ENCODE peak calls at places on chromosome 12, in eight cellular contexts. P, I, J, M, T, E, Y and L are unnamed samples. For H3K4me1, the result is how much of the 10 kb centered on the place peaks cover.

GRCh38 chr12:21773263-21773741 is 1.2 kb downstream of the KCNJ8 start:
- DNase-seq in P (peak), I (no peak), J (peak), M (no peak), T (peak), E (peak), Y (peak), L (peak)

GRCh38 chr12:7989827-7990491 is 42.6 kb upstream of the FOXJ2 start:
- DNase-seq in P (peak), I (no peak), J (peak), M (peak), T (no peak), E (peak), Y (no peak), L (peak)

GRCh38 chr12:108297895-108298760 is 41.0 kb downstream of the CMKLR1 start:
- DNase-seq in P (no peak), I (no peak), J (no peak), M (no peak), T (no peak), E (no peak), Y (no peak), L (no peak)

GRCh38 chr12:26058818-26059217 is 66.0 kb downstream of the BHLHE41 start:
- DNase-seq in P (no peak), I (no peak), J (no peak), M (no peak), T (no peak), E (no peak), Y (no peak), L (no peak)

GRCh38 chr12:62736596-62736995 is 198.4 kb downstream of the PPM1H start:
- DNase-seq in P (no peak), I (no peak), J (no peak), M (no peak), T (peak), E (no peak), Y (no peak), L (no peak)

GRCh38 chr12:13100882-13101769 is 2.3 kb downstream of the GSG1 start:
- DNase-seq in P (peak), I (peak), J (peak), M (peak), T (peak), E (peak), Y (peak), L (peak)

GRCh38 chr12:89140141-89140540 is 212.2 kb downstream of the DUSP6 start:
- DNase-seq in P (no peak), I (no peak), J (no peak), M (no peak), T (no peak), E (no peak), Y (no peak), L (no peak)

GRCh38 chr12:8057839-8058238 is 8.3 kb downstream of the C3AR1 start:
- DNase-seq in P (no peak), I (no peak), J (no peak), M (no peak), T (no peak), E (no peak), Y (peak), L (no peak)

GRCh38 chr12:125092872-125093680 is 27.8 kb downstream of the AACS start:
- DNase-seq in P (no peak), I (no peak), J (no peak), M (peak), T (peak), E (peak), Y (peak), L (no peak)

GRCh38 chr12:53791735-53792326 is 40.1 kb upstream of the CISTR start:
- DNase-seq in P (no peak), I (no peak), J (no peak), M (peak), T (peak), E (no peak), Y (peak), L (peak)

GRCh38 chr12:108850854-108851573 is 6.4 kb downstream of the SSH1 start:
- DNase-seq in P (peak), I (no peak), J (peak), M (no peak), T (peak), E (no peak), Y (peak), L (no peak)

GRCh38 chr12:13592063-13592942 is 389.1 kb downstream of the GRIN2B start:
- DNase-seq in P (no peak), I (no peak), J (no peak), M (no peak), T (no peak), E (no peak), Y (no peak), L (no peak)

GRCh38 chr12:46470039-46470627 is 97.6 kb upstream of the SLC38A2 start:
- DNase-seq in P (no peak), I (no peak), J (no peak), M (no peak), T (no peak), E (no peak), Y (no peak), L (no peak)

GRCh38 chr12:91877461-91878230 is 268.0 kb downstream of the BTG1 start:
- DNase-seq in P (no peak), I (no peak), J (no peak), M (no peak), T (no peak), E (no peak), Y (no peak), L (no peak)

GRCh38 chr12:12099102-12099501 is 28.4 kb downstream of the BCL2L14 start:
- DNase-seq in P (no peak), I (no peak), J (no peak), M (no peak), T (no peak), E (no peak), Y (no peak), L (no peak)

GRCh38 chr12:78403681-78404080 is 460.9 kb upstream of the SYT1 start:
- DNase-seq in P (no peak), I (no peak), J (no peak), M (no peak), T (no peak), E (no peak), Y (peak), L (no peak)

GRCh38 chr12:27428466-27428865 is 18.1 kb upstream of the SMCO2 start:
- DNase-seq in P (no peak), I (no peak), J (no peak), M (no peak), T (no peak), E (no peak), Y (peak), L (no peak)

GRCh38 chr12:32947203-32947795 is 50.7 kb upstream of the PKP2 start:
- DNase-seq in P (no peak), I (no peak), J (no peak), M (no peak), T (peak), E (no peak), Y (no peak), L (no peak)

GRCh38 chr12:25806271-25806670 is 152.2 kb upstream of the RASSF8 start:
- DNase-seq in P (no peak), I (no peak), J (no peak), M (no peak), T (no peak), E (no peak), Y (peak), L (no peak)

GRCh38 chr12:131226345-131227265 is 272.9 kb downstream of the ADGRD1 start:
- DNase-seq in P (no peak), I (no peak), J (no peak), M (no peak), T (no peak), E (no peak), Y (no peak), L (no peak)

DNA sequence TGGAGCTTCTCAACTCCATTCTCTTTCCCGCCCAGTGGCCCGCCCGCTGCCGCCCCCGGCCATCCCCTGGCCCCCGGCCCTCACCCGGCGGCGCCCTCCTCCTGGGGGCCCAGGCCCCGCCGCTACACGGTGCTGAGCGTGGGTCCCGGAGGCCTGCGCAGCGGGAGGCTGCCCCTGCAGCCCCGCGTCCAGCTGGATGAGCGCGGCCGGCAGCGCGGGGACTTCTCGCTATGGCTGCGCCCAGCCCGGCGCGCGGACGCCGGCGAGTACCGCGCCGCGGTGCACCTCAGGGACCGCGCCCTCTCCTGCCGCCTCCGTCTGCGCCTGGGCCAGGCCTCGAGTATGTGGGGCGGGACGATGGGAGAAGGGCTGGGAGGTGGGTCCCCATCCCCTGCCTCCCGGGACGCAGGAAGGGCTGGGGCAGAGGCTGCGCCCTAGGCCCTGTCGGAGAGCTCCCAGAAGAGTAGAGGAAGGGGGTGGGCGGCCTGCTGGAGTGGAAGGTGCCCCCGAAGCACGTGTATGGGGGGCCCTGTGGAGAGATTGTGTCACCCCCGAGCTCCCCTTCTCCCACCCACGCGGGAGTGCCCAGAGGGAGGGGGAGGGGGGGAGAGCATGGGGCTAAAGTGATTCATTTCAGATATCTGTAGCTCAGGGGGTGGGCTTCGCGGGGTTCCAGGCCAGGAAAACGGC is 1.5 kb downstream of the LAG3 start:
- DNase-seq in P (no peak), I (no peak), J (no peak), M (no peak), T (no peak), E (no peak), Y (no peak), L (no peak)
- H3K4me3 ChIP-seq in P (peak), I (peak), J (peak), M (peak), T (no peak), E (peak), Y (no peak), L (peak)

DNA sequence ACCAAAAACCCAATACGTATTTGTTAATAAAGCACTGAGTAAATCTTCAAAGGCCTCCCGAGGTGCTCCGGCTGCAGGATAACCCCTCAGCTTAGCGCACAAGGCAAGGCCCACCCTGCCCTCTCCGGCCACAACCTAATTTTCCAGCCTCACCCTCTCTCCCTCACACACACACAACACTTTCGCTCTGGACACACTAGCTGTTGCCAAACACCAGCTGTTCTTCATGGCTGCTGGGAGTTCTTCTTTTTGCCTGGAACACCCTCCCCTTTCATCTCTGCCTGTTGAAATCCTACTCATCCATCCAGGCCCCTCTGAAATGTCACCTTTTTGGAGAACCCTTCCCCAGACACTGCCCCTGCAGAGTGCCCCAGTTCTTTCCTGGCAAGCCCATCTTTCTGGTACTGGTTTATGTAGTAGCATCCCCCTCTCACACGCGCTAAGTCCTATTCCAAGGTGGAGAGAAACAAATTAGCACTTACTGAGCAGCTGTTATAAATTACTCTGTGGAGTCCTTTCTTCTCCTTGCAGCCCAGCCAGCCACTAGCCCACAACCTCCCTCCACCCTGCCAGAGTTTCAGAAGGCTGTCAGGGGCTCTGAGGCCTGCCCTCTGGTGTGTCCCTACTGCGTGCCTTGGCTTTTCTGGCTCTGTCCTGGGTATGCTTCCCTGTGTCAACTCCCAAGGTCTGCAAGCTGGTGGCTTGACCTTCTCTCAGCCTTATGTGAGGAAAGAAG is 808 bp upstream of the CRACR2A start:
- DNase-seq in P (no peak), I (no peak), J (peak), M (no peak), T (no peak), E (no peak), Y (peak), L (peak)
- H3K4me1 ChIP-seq in P (under half), I (under half), J (under half), M (under half), T (under half), E (under half), Y (under half), L (under half)

GRCh38 chr12:1318327-1319031 is 275.9 kb downstream of the FBXL14 start:
- DNase-seq in P (no peak), I (no peak), J (no peak), M (peak), T (no peak), E (no peak), Y (peak), L (peak)
- H3K4me3 ChIP-seq in P (no peak), I (no peak), J (no peak), M (no peak), T (no peak), E (no peak), Y (peak), L (no peak)

GRCh38 chr12:57756406-57757341 is 1.8 kb downstream of the MARCHF9 start:
- DNase-seq in P (peak), I (no peak), J (no peak), M (peak), T (peak), E (peak), Y (no peak), L (peak)

GRCh38 chr12:57755194-57755453 is 221 bp downstream of the MARCHF9 start:
- DNase-seq in P (no peak), I (no peak), J (no peak), M (no peak), T (no peak), E (no peak), Y (no peak), L (no peak)

GRCh38 chr12:57754411-57755193 is at the start of gene MARCHF9:
- DNase-seq in P (peak), I (no peak), J (peak), M (peak), T (peak), E (peak), Y (no peak), L (peak)

GRCh38 chr12:57753938-57754337 is 965 bp upstream of the MARCHF9 start:
- DNase-seq in P (no peak), I (no peak), J (no peak), M (no peak), T (no peak), E (no peak), Y (no peak), L (no peak)

GRCh38 chr12:57755454-57756372 is 810 bp downstream of the MARCHF9 start:
- DNase-seq in P (peak), I (no peak), J (no peak), M (peak), T (no peak), E (peak), Y (peak), L (no peak)
- H3K4me1 ChIP-seq in P (under half), I (under half), J (under half), M (under half), T (under half), E (under half), Y (under half), L (under half)

GRCh38 chr12:75511116-75512048 is at the start of gene KRR1:
- DNase-seq in P (peak), I (peak), J (peak), M (peak), T (peak), E (peak), Y (peak), L (peak)

GRCh38 chr12:75508159-75508558 is 3.2 kb downstream of the KRR1 start:
- DNase-seq in P (no peak), I (no peak), J (no peak), M (no peak), T (no peak), E (no peak), Y (no peak), L (no peak)

GRCh38 chr12:75503866-75504265 is 7.5 kb downstream of the KRR1 start:
- DNase-seq in P (no peak), I (no peak), J (no peak), M (no peak), T (no peak), E (no peak), Y (no peak), L (no peak)

GRCh38 chr12:75505706-75506312 is 5.6 kb downstream of the KRR1 start:
- DNase-seq in P (no peak), I (no peak), J (no peak), M (no peak), T (peak), E (no peak), Y (peak), L (no peak)

DNA sequence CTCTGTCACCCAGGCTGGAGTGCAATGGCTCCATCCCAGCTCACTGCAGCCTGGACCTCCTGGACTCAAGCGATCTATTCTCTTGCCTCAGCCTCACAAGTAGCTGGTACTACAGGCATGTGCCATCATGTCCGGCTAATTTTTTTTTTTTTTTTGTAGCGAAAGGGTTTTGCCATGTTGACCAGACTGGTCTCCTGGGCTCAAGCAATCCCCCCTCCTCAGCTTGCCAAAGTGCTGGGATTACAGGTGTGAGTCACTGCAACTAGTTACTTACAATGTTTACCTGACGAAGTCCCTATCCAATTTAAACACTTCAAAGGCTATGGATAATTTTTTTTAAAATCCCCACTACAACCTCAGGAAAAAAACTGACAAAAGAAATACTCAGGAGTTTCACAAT is 1.8 kb downstream of the KRR1 start:
- DNase-seq in P (no peak), I (no peak), J (no peak), M (no peak), T (no peak), E (no peak), Y (no peak), L (no peak)
- H3K4me3 ChIP-seq in P (no peak), I (no peak), J (no peak), M (no peak), T (no peak), E (no peak), Y (peak), L (no peak)

GRCh38 chr12:109880938-109881337 is 597 bp upstream of the GLTP start:
- DNase-seq in P (no peak), I (no peak), J (no peak), M (no peak), T (no peak), E (no peak), Y (no peak), L (no peak)
- H3K4me1 ChIP-seq in P (under half), I (under half), J (under half), M (under half), T (under half), E (under half), Y (under half), L (under half)

GRCh38 chr12:105357162-105357691 is 26.7 kb downstream of the C12orf75 start:
- DNase-seq in P (no peak), I (no peak), J (no peak), M (no peak), T (peak), E (no peak), Y (peak), L (no peak)
- H3K4me3 ChIP-seq in P (no peak), I (no peak), J (no peak), M (no peak), T (peak), E (no peak), Y (no peak), L (no peak)

GRCh38 chr12:64229240-64229639 is 7.1 kb upstream of the KICS2 start:
- DNase-seq in P (no peak), I (no peak), J (no peak), M (no peak), T (no peak), E (no peak), Y (no peak), L (no peak)

GRCh38 chr12:64237382-64237781 is 15.3 kb upstream of the KICS2 start:
- DNase-seq in P (no peak), I (no peak), J (no peak), M (no peak), T (no peak), E (no peak), Y (no peak), L (no peak)

GRCh38 chr12:64229796-64230195 is 7.7 kb upstream of the KICS2 start:
- DNase-seq in P (no peak), I (no peak), J (no peak), M (no peak), T (no peak), E (no peak), Y (no peak), L (no peak)

GRCh38 chr12:64236549-64236948 is 14.5 kb upstream of the KICS2 start:
- DNase-seq in P (no peak), I (no peak), J (no peak), M (no peak), T (peak), E (no peak), Y (peak), L (no peak)

DNA sequence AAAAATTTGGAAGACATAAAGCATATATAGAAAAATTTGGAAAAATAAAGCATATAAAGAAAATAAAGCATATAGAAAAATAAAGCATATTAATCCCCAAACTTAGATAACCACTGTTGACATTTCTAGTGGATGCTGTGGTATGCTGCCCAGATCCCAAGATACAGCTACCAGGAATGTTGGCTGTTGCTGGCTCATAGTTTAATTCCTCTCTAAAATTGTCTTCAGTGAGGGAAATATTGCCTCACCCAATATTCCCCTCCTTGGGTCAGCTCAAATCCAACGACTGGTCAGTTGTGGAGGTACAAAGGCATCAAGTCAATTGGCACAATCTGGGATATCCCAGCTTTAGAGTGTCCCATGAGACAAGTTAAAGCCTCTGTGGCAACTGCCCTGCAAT is 10.1 kb upstream of the KICS2 start:
- DNase-seq in P (no peak), I (no peak), J (no peak), M (no peak), T (no peak), E (no peak), Y (no peak), L (no peak)
- H3K4me1 ChIP-seq in P (under half), I (under half), J (under half), M (under half), T (under half), E (under half), Y (under half), L (under half)

GRCh38 chr12:101892794-101893193 is 15.4 kb downstream of the DRAM1 start:
- DNase-seq in P (no peak), I (no peak), J (no peak), M (no peak), T (no peak), E (no peak), Y (no peak), L (no peak)

GRCh38 chr12:101889216-101889752 is 11.9 kb downstream of the DRAM1 start:
- DNase-seq in P (no peak), I (no peak), J (no peak), M (no peak), T (no peak), E (no peak), Y (no peak), L (no peak)

GRCh38 chr12:101885912-101886561 is 8.7 kb downstream of the DRAM1 start:
- DNase-seq in P (no peak), I (no peak), J (no peak), M (no peak), T (no peak), E (no peak), Y (no peak), L (no peak)

DNA sequence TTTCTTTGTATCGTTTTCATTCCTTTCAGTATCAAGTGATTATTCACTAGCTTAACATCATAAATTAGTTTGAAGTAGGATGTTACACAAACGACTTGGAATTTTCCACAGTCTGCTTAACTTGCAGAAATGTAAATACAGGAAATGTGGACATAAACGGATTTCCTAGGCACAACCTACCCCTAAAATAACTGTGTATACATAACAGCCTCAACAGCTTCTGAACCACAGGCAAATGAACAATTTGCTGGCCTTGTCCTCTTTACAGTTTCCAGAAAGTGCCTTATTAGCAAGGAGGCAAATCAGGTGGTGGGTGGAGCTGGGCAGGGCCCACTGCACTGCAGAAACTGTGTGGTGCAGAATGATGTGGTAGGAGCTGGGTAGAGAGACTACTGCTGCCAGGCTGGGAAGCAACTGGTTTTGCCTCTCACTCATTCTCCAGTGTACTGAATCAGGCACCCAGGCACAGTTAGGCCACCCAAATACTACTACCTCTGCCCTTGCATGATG is 14.1 kb downstream of the DRAM1 start:
- DNase-seq in P (peak), I (no peak), J (no peak), M (peak), T (peak), E (peak), Y (peak), L (peak)
- H3K4me3 ChIP-seq in P (peak), I (no peak), J (no peak), M (no peak), T (no peak), E (no peak), Y (peak), L (no peak)